ENCODE peak calls at places on chromosomes 16 and 17, in four cellular contexts. Q, K, S and W are unnamed samples.

GRCh38 chr17:17628388-17629008 is 37.0 kb upstream of the PEMT start:
- DNase-seq in K (no peak), Q (no peak), S (peak), W (no peak)

GRCh38 chr16:12819126-12820117 is 15.7 kb upstream of the CPPED1 start:
- DNase-seq in S (peak), Q (peak), K (no peak), W (peak)

GRCh38 chr17:82097187-82097918 is 683 bp downstream of the FASN start:
- DNase-seq in K (no peak), Q (peak), S (no peak), W (peak)

GRCh38 chr17:5686246-5686645 is 101.9 kb upstream of the NLRP1 start:
- DNase-seq in K (no peak), Q (no peak), S (no peak), W (no peak)

GRCh38 chr17:17036520-17036998 is 5.7 kb upstream of the MPRIP start:
- DNase-seq in Q (no peak), K (no peak), S (no peak), W (no peak)

GRCh38 chr17:40471856-40472732 is 28.8 kb downstream of the IGFBP4 start:
- DNase-seq in K (no peak), Q (no peak), S (no peak), W (no peak)

GRCh38 chr16:28260193-28260592 is 32.1 kb upstream of the SBK1 start:
- DNase-seq in S (no peak), Q (no peak), K (no peak), W (no peak)

GRCh38 chr17:40123811-40124114 is 2.0 kb downstream of the MSL1 start:
- DNase-seq in S (no peak), Q (no peak), K (no peak), W (no peak)

GRCh38 chr17:38925263-38925995 is at the start of gene LASP1NB:
- DNase-seq in K (no peak), Q (no peak), S (no peak), W (no peak)

GRCh38 chr16:85171809-85172464 is 59.7 kb upstream of the CIBAR2 start:
- DNase-seq in S (no peak), K (no peak), Q (peak), W (no peak)

GRCh38 chr16:57783883-57784282 is 18.4 kb downstream of the KIFC3 start:
- DNase-seq in S (no peak), K (no peak), Q (no peak), W (no peak)

GRCh38 chr17:2210726-2211125 is 92.9 kb downstream of the SMG6 start:
- DNase-seq in Q (no peak), S (no peak), K (no peak), W (no peak)

GRCh38 chr16:55713103-55713502 is 57.3 kb downstream of the SLC6A2 start:
- DNase-seq in S (no peak), Q (no peak), K (no peak), W (no peak)

GRCh38 chr17:51423421-51424160 is 163.2 kb downstream of the UTP18 start:
- DNase-seq in S (no peak), K (no peak), Q (no peak), W (no peak)

GRCh38 chr17:64707077-64707591 is 45.0 kb upstream of the SMURF2 start:
- DNase-seq in S (no peak), K (peak), Q (no peak), W (no peak)

GRCh38 chr16:48596326-48596725 is 13.7 kb downstream of the N4BP1 start:
- DNase-seq in S (no peak), Q (no peak), K (no peak), W (no peak)

GRCh38 chr17:49971848-49972485 is 3.0 kb downstream of the DLX4 start:
- DNase-seq in Q (peak), S (no peak), K (no peak), W (no peak)

GRCh38 chr16:15972046-15972868 is 22.8 kb downstream of the ABCC1 start:
- DNase-seq in K (no peak), Q (no peak), S (no peak), W (no peak)

GRCh38 chr17:78723001-78723796 is 58.9 kb downstream of the CYTH1 start:
- DNase-seq in S (no peak), Q (no peak), K (no peak), W (no peak)

GRCh38 chr17:4485676-4486646 is 12.7 kb upstream of the SPNS2 start:
- DNase-seq in K (no peak), S (no peak), Q (no peak), W (no peak)

GRCh38 chr16:50737420-50737959 is 4.4 kb upstream of the CYLD start:
- DNase-seq in S (no peak), K (no peak), Q (no peak), W (no peak)

GRCh38 chr16:52861614-52862022 is 191.1 kb downstream of the CHD9NB start:
- DNase-seq in S (no peak), K (peak), Q (no peak), W (no peak)

GRCh38 chr16:73735018-73735417 is 561.6 kb upstream of the PSMD7 start:
- DNase-seq in S (peak), K (no peak), Q (no peak), W (no peak)

GRCh38 chr17:14211778-14212177 is 24.9 kb downstream of the CDRT15 start:
- DNase-seq in Q (peak), S (no peak), K (no peak), W (peak)

GRCh38 chr17:40176409-40177110 is 710 bp upstream of the RAPGEFL1 start:
- DNase-seq in Q (peak), S (no peak), K (no peak), W (no peak)

GRCh38 chr16:11370084-11370931 is 25.0 kb downstream of the RMI2 start:
- DNase-seq in K (no peak), S (peak), Q (no peak), W (no peak)

GRCh38 chr17:50275279-50275678 is 1.0 kb downstream of the TMEM92 start:
- DNase-seq in Q (no peak), S (no peak), K (no peak), W (no peak)

GRCh38 chr16:65061935-65062334 is 59.9 kb downstream of the CDH11 start:
- DNase-seq in Q (no peak), K (no peak), S (no peak), W (no peak)

GRCh38 chr16:23987443-23987842 is 151.7 kb downstream of the PRKCB start:
- DNase-seq in S (peak), Q (no peak), K (no peak), W (peak)

GRCh38 chr17:39969375-39969774 is 6.6 kb downstream of the GSDMA start:
- DNase-seq in K (no peak), S (no peak), Q (no peak), W (no peak)

GRCh38 chr17:65952586-65952985 is 239.3 kb downstream of the CEP112 start:
- DNase-seq in Q (no peak), S (no peak), K (no peak), W (no peak)

GRCh38 chr17:9090641-9091096 is 69.4 kb downstream of the NTN1 start:
- DNase-seq in S (no peak), K (no peak), Q (no peak), W (no peak)

GRCh38 chr16:73057369-73058210 is 9.7 kb upstream of the ZFHX3 start:
- DNase-seq in Q (peak), K (no peak), S (no peak), W (no peak)

GRCh38 chr17:39663688-39664580 is 1.2 kb upstream of the TCAP start:
- DNase-seq in Q (peak), S (no peak), K (no peak), W (no peak)

GRCh38 chr16:31132979-31133599 is 2.4 kb downstream of the PRSS8 start:
- DNase-seq in K (no peak), Q (no peak), S (no peak), W (no peak)

GRCh38 chr17:28818705-28819295 is 23.8 kb downstream of the FAM222B start:
- DNase-seq in K (no peak), S (no peak), Q (no peak), W (no peak)

GRCh38 chr17:44222112-44222869 is 2.8 kb upstream of the UBTF start:
- DNase-seq in S (no peak), K (no peak), Q (no peak), W (peak)

DNA sequence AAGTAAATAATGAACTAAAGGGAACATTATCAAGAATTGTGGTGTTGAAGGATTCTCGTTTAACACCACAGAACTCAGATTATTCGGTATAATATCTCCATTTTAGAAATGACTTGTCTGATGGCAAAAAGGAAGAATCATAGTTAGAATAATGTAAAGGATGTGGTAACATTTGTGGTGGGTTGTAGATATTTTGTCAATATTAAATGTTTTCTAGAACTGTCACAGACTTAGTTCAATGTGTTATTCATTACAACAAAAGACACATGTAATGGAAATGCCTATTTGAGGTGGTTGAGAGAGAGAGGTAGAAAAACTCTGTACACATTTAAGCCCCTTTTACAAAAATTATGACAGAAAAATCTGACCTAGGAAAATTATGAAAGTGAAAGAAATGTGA is 1287.5 kb upstream of the CDH8 start:
- DNase-seq in S (no peak), K (no peak), Q (no peak), W (no peak)
- TF ChIP-seq POLR2AphosphoS5 in S (no peak), K (no peak), Q (no peak), W (no peak)

GRCh38 chr17:57696050-57696449 is 49.0 kb downstream of the CCDC182 start:
- DNase-seq in K (no peak), Q (no peak), S (no peak), W (no peak)

GRCh38 chr17:57699751-57700186 is 45.3 kb downstream of the CCDC182 start:
- DNase-seq in Q (no peak), K (no peak), S (no peak), W (no peak)

GRCh38 chr17:57697891-57698708 is 47.0 kb downstream of the CCDC182 start:
- DNase-seq in K (no peak), S (no peak), Q (no peak), W (no peak)

GRCh38 chr17:57694051-57694450 is 51.0 kb downstream of the CCDC182 start:
- DNase-seq in Q (no peak), S (no peak), K (no peak), W (no peak)

GRCh38 chr17:57697197-57697596 is 47.9 kb downstream of the CCDC182 start:
- DNase-seq in K (no peak), S (no peak), Q (no peak), W (no peak)
- TF ChIP-seq TAF1 in K (no peak), S (no peak), Q (no peak), W (no peak)

DNA sequence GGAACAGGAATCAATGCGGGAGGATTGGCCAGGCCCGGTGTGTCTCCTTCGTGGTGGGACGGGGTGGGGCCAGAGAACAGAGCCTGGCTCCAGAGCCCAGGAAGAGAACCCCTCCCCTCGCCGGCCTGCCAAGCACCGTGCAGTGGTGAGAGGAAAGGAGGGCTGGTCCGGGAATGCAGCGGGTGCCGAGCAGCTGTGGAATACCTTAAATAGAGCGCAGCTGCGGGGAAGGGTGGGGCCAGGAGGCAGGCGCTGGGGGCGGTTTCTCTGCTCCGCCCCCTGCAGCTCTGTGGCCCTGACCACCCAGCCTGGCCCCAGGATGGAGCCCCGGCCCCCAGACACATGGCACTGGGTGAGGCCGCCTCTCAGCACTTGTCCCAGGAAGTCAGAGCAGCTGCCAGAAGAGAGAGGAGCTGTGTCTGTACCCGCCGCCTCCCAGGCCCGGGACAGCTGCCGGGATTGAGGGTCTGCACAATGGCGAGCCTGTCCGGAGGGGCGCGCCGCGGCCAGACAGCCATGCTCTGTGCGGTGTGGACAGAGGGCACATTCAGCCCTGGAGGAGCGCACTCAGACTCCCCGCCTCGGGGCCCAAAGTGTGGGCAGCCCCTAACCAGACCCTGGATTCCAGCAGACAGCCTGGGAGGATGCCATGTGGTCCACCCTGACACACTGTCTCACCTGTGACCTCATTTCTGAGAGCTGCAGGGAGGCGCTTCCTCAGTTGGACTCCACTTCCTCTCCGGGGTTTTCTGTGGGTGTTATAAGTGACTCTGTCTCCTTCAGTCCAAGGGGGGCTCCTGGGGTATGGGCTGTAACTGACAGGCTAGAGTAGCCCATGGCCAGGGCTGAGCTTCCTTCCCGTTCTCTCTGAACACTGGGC is 268.8 kb downstream of the SEC14L1 start:
- DNase-seq in K (no peak), S (no peak), Q (no peak), W (no peak)
- TF ChIP-seq POLR2A in K (no peak), S (no peak), Q (no peak), W (no peak)

DNA sequence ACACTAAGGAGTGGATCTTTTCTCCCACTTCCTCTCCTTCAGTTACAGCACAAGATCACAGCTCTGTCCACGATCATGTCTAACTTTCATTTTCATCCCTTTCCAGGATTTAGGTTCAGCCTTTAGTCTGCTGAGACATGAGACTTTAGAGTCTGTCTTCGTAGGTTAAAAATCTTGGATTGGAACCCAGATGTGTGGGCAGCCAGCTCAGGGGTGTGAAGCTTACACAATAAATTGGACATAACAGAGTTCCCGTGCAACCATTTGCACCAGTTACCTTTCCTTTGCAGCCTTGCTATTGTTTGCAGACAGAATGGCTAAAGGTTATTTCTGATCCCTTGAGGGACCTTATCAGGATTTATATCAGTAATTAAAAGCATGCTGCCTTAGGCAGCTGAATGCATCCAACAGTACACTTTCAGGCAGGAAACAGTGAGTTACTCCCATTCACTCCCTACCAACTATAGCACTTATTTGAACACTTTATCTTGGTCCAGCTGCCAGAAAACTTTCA is 87.4 kb downstream of the TMEM100 start:
- DNase-seq in S (no peak), K (no peak), Q (no peak), W (no peak)
- TF ChIP-seq POLR2AphosphoS5 in S (no peak), K (no peak), Q (no peak), W (no peak)

GRCh38 chr16:9364721-9365693 is 273.6 kb downstream of the HAPSTR1 start:
- DNase-seq in K (no peak), Q (no peak), S (no peak), W (no peak)
- TF ChIP-seq TAF1 in K (no peak), Q (no peak), S (no peak), W (no peak)

DNA sequence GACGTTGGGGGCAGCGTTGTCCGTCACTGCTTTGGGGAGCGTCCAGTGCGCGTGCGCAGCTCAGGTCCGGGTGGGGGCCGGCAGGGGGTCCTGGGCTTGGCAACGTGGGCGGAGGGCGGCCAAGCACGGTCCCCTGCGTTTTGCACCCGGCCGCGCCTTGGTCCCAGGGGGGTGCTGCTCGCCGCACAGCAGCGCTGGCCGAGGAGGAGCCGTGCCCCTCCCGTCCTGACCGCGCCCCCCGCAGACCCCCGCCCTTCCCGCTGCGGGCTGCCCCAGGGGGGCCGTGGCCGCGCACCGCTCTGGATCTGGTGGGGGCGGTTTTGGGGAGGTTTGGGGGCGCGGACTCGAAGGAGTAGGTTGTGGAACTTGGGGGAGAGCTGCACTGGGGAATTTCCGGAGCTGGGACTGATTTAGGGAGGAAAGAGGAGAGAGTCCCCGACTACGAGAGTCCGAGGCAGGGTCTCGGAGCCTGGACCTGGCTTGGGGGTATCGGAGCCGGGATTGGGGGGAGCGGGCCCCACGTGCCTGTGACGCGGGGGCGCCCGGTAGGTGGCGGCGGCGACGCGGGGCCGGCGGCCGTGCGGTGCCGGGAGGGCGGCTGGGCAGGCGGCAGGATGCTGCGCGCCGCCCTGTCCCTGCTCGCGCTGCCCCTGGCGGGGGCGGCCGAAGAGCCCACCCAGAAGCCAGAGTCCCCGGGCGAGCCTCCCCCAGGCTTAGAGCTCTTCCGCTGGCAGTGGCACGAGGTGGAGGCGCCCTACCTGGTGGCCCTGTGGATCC is at the start of gene SLC9A5:
- DNase-seq in S (no peak), Q (peak), K (no peak), W (peak)
- TF ChIP-seq POLR2A in S (peak), Q (no peak), K (no peak), W (peak)

DNA sequence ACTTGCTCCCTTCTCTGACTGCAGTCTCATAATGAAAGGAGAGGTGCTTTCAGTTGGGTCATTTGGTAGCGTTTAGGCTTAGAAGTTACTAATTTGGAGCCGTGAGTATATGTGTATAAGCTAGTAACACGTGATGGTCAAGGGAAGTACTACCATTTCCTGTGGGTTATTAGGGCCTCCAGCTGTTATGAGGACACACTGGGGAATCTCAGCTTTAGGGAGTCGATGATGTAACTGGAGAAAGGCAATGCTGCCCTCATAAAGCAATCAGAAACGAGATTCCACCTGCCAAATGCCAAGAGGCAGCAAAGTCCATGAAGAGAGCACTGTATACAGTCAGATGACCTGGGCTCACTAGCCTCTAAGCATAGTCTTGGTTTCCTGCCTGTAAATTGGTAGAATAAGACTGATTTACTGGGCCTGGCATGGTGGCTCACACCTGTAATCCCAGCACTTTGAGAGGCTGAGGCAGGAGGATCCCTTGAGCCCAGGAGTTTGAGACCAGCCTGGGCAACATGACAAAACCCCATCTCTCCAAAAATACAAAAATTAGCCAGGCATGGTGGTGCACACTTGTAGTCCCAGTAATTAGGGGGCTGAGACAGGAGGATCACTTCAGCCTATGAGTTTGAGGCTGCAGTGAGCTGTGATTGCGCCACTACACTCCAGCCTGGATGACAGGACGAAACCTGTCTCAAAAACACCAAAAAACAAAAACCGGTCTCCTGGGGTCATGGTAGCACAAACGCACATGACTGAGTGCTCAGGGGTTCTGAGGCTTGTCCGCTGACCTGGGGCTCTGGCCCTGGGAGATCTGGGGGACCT is 53.0 kb downstream of the SF3B3 start:
- DNase-seq in S (peak), K (no peak), Q (no peak), W (no peak)
- TF ChIP-seq POLR2AphosphoS5 in S (peak), K (peak), Q (peak), W (peak)

DNA sequence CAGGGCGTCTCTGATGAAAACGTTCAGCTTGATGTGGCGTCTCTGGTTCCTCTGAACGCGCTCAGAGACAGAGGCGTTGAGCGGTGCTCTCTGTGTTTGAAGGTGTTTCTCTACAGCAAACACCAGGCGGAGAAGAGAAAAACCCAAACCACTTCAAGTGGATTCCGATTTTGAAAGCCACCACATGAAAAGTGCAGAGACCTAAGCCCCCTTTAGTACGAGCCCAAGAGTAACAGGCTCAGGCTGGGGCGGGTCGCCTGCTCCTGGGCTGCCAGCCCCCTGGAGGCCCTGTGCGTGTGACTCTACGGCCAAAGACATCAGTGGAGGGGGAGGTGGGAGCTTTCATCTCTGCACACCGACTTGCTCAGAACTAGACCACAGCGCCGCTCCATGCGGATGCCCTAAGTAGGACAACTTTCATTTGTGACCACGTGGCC is 328.4 kb downstream of the MAF start:
- DNase-seq in S (no peak), K (no peak), Q (no peak), W (no peak)
- TF ChIP-seq TAF1 in S (no peak), K (no peak), Q (no peak), W (no peak)